ENCODE peak calls at places on chromosomes 1 and 21, in four cellular contexts. P is RWPE1, E is glutamatergic neuron, C is midbrain. D is an unnamed sample.

GRCh38 chr1:12356004-12356890 is 126.4 kb downstream of the VPS13D start:
- DNase-seq in C (no peak), P (no peak), E (no peak), D (no peak)

GRCh38 chr1:169289016-169289415 is 78.6 kb downstream of the NME7 start:
- DNase-seq in E (no peak), P (no peak), C (no peak), D (no peak)

GRCh38 chr1:226958300-226958699 is 18.2 kb downstream of the COQ8A start:
- DNase-seq in E (no peak), P (no peak), C (no peak), D (no peak)

GRCh38 chr21:36171327-36171726 is 14.7 kb downstream of the DOP1B start:
- DNase-seq in P (no peak), E (no peak), C (no peak), D (no peak)

GRCh38 chr1:22237433-22238093 is 94.7 kb upstream of the WNT4 start:
- DNase-seq in E (no peak), P (no peak), C (no peak), D (no peak)

GRCh38 chr1:19514391-19514831 is 29.1 kb upstream of the CAPZB start:
- DNase-seq in P (no peak), E (no peak), C (no peak), D (no peak)

GRCh38 chr1:63317007-63317813 is 5.2 kb upstream of the FOXD3 start:
- DNase-seq in E (peak; percentile 84), C (no peak), P (peak; percentile 66), D (peak; percentile 34)

GRCh38 chr21:34844924-34845238 is 176.1 kb downstream of the CLIC6 start:
- DNase-seq in C (no peak), P (no peak), E (no peak), D (no peak)